ENCODE peak calls at places on chromosomes 4 and X, in eight cellular contexts. Z, O, J, S, C, E, W and R are unnamed samples.

GRCh38 chrX:129525162-129525561 is 1.9 kb upstream of the SMARCA1 start:
- DNase-seq in Z (no peak), O (no peak), J (peak), S (no peak), C (no peak), E (peak), W (no peak), R (no peak)

GRCh38 chrX:22800360-22800759 is 199.4 kb upstream of the DDX53 start:
- DNase-seq in Z (no peak), O (peak), J (no peak), S (peak), C (no peak), E (no peak), W (peak), R (no peak)

GRCh38 chrX:112837531-112837930 is 3.1 kb downstream of the AMOT start:
- DNase-seq in Z (no peak), O (no peak), J (no peak), S (no peak), C (no peak), E (no peak), W (no peak), R (no peak)

GRCh38 chr4:93788712-93789111 is 39.8 kb upstream of the ATOH1 start:
- DNase-seq in Z (no peak), O (peak), J (no peak), S (peak), C (peak), E (no peak), W (peak), R (no peak)

GRCh38 chr4:7813674-7814073 is 126.0 kb downstream of the AFAP1 start:
- DNase-seq in Z (no peak), O (no peak), J (no peak), S (peak), C (no peak), E (no peak), W (peak), R (no peak)

GRCh38 chrX:129933700-129934099 is 27.7 kb downstream of the UTP14A start:
- DNase-seq in Z (no peak), O (no peak), J (no peak), S (no peak), C (no peak), E (no peak), W (no peak), R (no peak)

GRCh38 chrX:111823068-111823467 is 52.9 kb upstream of the TRPC5OS start:
- DNase-seq in Z (no peak), O (no peak), J (no peak), S (peak), C (peak), E (no peak), W (peak), R (no peak)

GRCh38 chr4:3145251-3145908 is 70.9 kb downstream of the HTT start:
- DNase-seq in Z (no peak), O (peak), J (no peak), S (peak), C (no peak), E (no peak), W (peak), R (peak)

GRCh38 chr4:164648849-164649212 is 105.1 kb upstream of the SMIM31 start:
- DNase-seq in Z (no peak), O (no peak), J (no peak), S (no peak), C (no peak), E (no peak), W (no peak), R (no peak)

GRCh38 chrX:3371163-3371562 is 24.7 kb upstream of the MXRA5 start:
- DNase-seq in Z (no peak), O (no peak), J (no peak), S (no peak), C (no peak), E (no peak), W (no peak), R (no peak)

GRCh38 chr4:101418055-101418454 is 70.7 kb upstream of the PPP3CA start:
- DNase-seq in Z (peak), O (no peak), J (no peak), S (peak), C (no peak), E (no peak), W (no peak), R (no peak)

GRCh38 chr4:151865327-151865726 is 104.5 kb upstream of the GATB start:
- DNase-seq in Z (no peak), O (no peak), J (peak), S (no peak), C (peak), E (peak), W (no peak), R (no peak)

GRCh38 chr4:142581891-142582290 is 264.2 kb downstream of the INPP4B start:
- DNase-seq in Z (no peak), O (no peak), J (no peak), S (no peak), C (no peak), E (no peak), W (no peak), R (no peak)

GRCh38 chrX:10111364-10112148 is 45.2 kb upstream of the CLCN4 start:
- DNase-seq in Z (peak), O (no peak), J (no peak), S (peak), C (no peak), E (no peak), W (peak), R (no peak)

GRCh38 chr4:3352505-3352904 is 59.7 kb downstream of the RGS12 start:
- DNase-seq in Z (no peak), O (no peak), J (no peak), S (no peak), C (no peak), E (no peak), W (no peak), R (no peak)

GRCh38 chrX:150694738-150695410 is 1.7 kb downstream of the MTMR1 start:
- DNase-seq in Z (no peak), O (no peak), J (no peak), S (no peak), C (no peak), E (no peak), W (no peak), R (no peak)

GRCh38 chr4:6402566-6403399 is 69.6 kb downstream of the PPP2R2C start:
- DNase-seq in Z (no peak), O (no peak), J (no peak), S (no peak), C (no peak), E (no peak), W (no peak), R (no peak)

GRCh38 chr4:4320951-4321714 is 31.1 kb downstream of the ZBTB49 start:
- DNase-seq in Z (no peak), O (no peak), J (no peak), S (no peak), C (no peak), E (no peak), W (no peak), R (no peak)

GRCh38 chr4:110798682-110799081 is 175.8 kb upstream of the PITX2 start:
- DNase-seq in Z (no peak), O (no peak), J (no peak), S (peak), C (no peak), E (no peak), W (no peak), R (no peak)

GRCh38 chr4:119781044-119781443 is 152.4 kb upstream of the PDE5A start:
- DNase-seq in Z (no peak), O (no peak), J (no peak), S (no peak), C (no peak), E (no peak), W (no peak), R (no peak)

GRCh38 chrX:74781507-74782034 is 143.7 kb downstream of the NEXMIF start:
- DNase-seq in Z (no peak), O (no peak), J (no peak), S (no peak), C (no peak), E (no peak), W (no peak), R (no peak)